ENCODE peak calls at places on chromosomes 7 and 10, in ten cellular contexts. One of them, this sample, is unnamed.

GRCh38 chr7:69062020-69062760 is 536.1 kb upstream of the AUTS2 start:
- DNase-seq in GM23338: no peak
- DNase-seq in spleen: no peak
- DNase-seq in SK-N-SH: no peak
- DNase-seq in endothelial cell of umbilical vein: peak; percentile 37
- DNase-seq in sigmoid colon: no peak
- DNase-seq in GM12878: no peak
- DNase-seq in HCT116: no peak
- DNase-seq in K562: no peak
- DNase-seq in Panc1: no peak
- DNase-seq in this sample: no peak

GRCh38 chr7:103936558-103936957 is 52.9 kb downstream of the RELN start:
- DNase-seq in Panc1: no peak
- DNase-seq in SK-N-SH: no peak
- DNase-seq in spleen: no peak
- DNase-seq in K562: no peak
- DNase-seq in GM23338: no peak
- DNase-seq in GM12878: no peak
- DNase-seq in endothelial cell of umbilical vein: no peak
- DNase-seq in sigmoid colon: no peak
- DNase-seq in HCT116: no peak
- DNase-seq in this sample: no peak

GRCh38 chr10:32413513-32413912 is 32.4 kb upstream of the CCDC7 start:
- DNase-seq in sigmoid colon: no peak
- DNase-seq in K562: no peak
- DNase-seq in HCT116: peak; percentile 76
- DNase-seq in SK-N-SH: no peak
- DNase-seq in endothelial cell of umbilical vein: peak; percentile 49
- DNase-seq in GM23338: no peak
- DNase-seq in GM12878: no peak
- DNase-seq in Panc1: no peak
- DNase-seq in spleen: no peak
- DNase-seq in this sample: no peak

GRCh38 chr7:155975490-155975889 is 163.2 kb upstream of the SHH start:
- DNase-seq in GM12878: no peak
- DNase-seq in GM23338: no peak
- DNase-seq in spleen: peak; percentile 51
- DNase-seq in sigmoid colon: peak; percentile 38
- DNase-seq in Panc1: no peak
- DNase-seq in HCT116: no peak
- DNase-seq in endothelial cell of umbilical vein: no peak
- DNase-seq in K562: no peak
- DNase-seq in SK-N-SH: no peak
- DNase-seq in this sample: no peak

GRCh38 chr7:145868935-145869334 is 247.7 kb upstream of the CNTNAP2 start:
- DNase-seq in Panc1: no peak
- DNase-seq in spleen: no peak
- DNase-seq in GM12878: no peak
- DNase-seq in K562: no peak
- DNase-seq in HCT116: no peak
- DNase-seq in sigmoid colon: no peak
- DNase-seq in endothelial cell of umbilical vein: no peak
- DNase-seq in SK-N-SH: no peak
- DNase-seq in GM23338: no peak
- DNase-seq in this sample: no peak

GRCh38 chr10:86681047-86681446 is 12.7 kb downstream of the LDB3 start:
- DNase-seq in HCT116: no peak
- DNase-seq in GM23338: no peak
- DNase-seq in Panc1: no peak
- DNase-seq in spleen: no peak
- DNase-seq in K562: no peak
- DNase-seq in endothelial cell of umbilical vein: no peak
- DNase-seq in GM12878: no peak
- DNase-seq in sigmoid colon: peak; percentile 80
- DNase-seq in SK-N-SH: peak; percentile 78
- DNase-seq in this sample: no peak

GRCh38 chr7:95590387-95591248 is 5.7 kb downstream of the PDK4 start:
- DNase-seq in spleen: no peak
- DNase-seq in Panc1: no peak
- DNase-seq in GM12878: no peak
- DNase-seq in GM23338: no peak
- DNase-seq in endothelial cell of umbilical vein: no peak
- DNase-seq in SK-N-SH: no peak
- DNase-seq in HCT116: no peak
- DNase-seq in K562: no peak
- DNase-seq in sigmoid colon: no peak
- DNase-seq in this sample: no peak

GRCh38 chr10:126511917-126512487 is 123.7 kb upstream of the ADAM12 start:
- DNase-seq in Panc1: no peak
- DNase-seq in endothelial cell of umbilical vein: no peak
- DNase-seq in GM12878: no peak
- DNase-seq in sigmoid colon: no peak
- DNase-seq in HCT116: no peak
- DNase-seq in K562: no peak
- DNase-seq in spleen: no peak
- DNase-seq in GM23338: peak; percentile 8
- DNase-seq in SK-N-SH: no peak
- DNase-seq in this sample: no peak

GRCh38 chr7:101128040-101128834 is 1.3 kb downstream of the SERPINE1 start:
- DNase-seq in sigmoid colon: no peak
- DNase-seq in HCT116: no peak
- DNase-seq in K562: no peak
- DNase-seq in Panc1: no peak
- DNase-seq in GM12878: no peak
- DNase-seq in GM23338: no peak
- DNase-seq in spleen: no peak
- DNase-seq in SK-N-SH: no peak
- DNase-seq in endothelial cell of umbilical vein: peak; percentile 36
- DNase-seq in this sample: no peak

GRCh38 chr10:56116684-56117083 is 244.4 kb downstream of the ZWINT start:
- DNase-seq in SK-N-SH: peak; percentile 2
- DNase-seq in GM23338: peak; percentile 64
- DNase-seq in sigmoid colon: no peak
- DNase-seq in spleen: no peak
- DNase-seq in GM12878: no peak
- DNase-seq in endothelial cell of umbilical vein: no peak
- DNase-seq in K562: no peak
- DNase-seq in Panc1: no peak
- DNase-seq in HCT116: no peak
- DNase-seq in this sample: no peak

GRCh38 chr7:65387893-65388292 is 14.2 kb downstream of the ZNF92 start:
- DNase-seq in endothelial cell of umbilical vein: no peak
- DNase-seq in K562: no peak
- DNase-seq in sigmoid colon: no peak
- DNase-seq in HCT116: no peak
- DNase-seq in Panc1: no peak
- DNase-seq in GM23338: no peak
- DNase-seq in spleen: no peak
- DNase-seq in SK-N-SH: no peak
- DNase-seq in GM12878: peak; percentile 20
- DNase-seq in this sample: no peak

DNA sequence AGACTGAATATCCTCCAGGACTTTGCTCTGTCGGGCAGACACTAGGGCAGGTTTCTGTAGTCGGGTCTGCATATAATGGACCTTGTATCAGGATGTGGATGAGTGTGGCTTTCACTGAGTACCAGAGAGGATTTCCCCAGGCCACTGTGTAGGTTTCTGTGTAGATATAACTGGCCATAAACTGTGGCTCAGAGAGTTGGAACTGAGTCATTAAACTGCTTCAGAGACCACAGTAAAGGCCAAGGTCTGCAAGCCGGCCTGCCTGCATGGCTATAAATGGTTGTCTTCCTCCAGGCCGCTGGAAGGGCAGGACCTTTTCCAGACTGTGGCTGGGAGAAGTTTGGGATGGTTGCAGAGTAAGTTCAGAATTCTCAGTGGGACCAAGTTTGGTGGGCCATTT is 16.9 kb downstream of the ZNF92 start:
- DNase-seq in Panc1: no peak
- DNase-seq in SK-N-SH: no peak
- DNase-seq in GM23338: no peak
- DNase-seq in spleen: no peak
- DNase-seq in sigmoid colon: no peak
- DNase-seq in HCT116: no peak
- DNase-seq in GM12878: peak; percentile 65
- DNase-seq in K562: no peak
- DNase-seq in endothelial cell of umbilical vein: no peak
- DNase-seq in this sample: no peak
- H3K36me3 ChIP-seq in Panc1: no peaks in the 10 kb centered on the region
- H3K36me3 ChIP-seq in SK-N-SH: peaks cover 18% of the 10 kb centered on the region
- H3K36me3 ChIP-seq in GM23338: peaks cover 20% of the 10 kb centered on the region
- H3K36me3 ChIP-seq in spleen: peaks cover 34% of the 10 kb centered on the region
- H3K36me3 ChIP-seq in sigmoid colon: peaks cover 11% of the 10 kb centered on the region
- H3K36me3 ChIP-seq in HCT116: peaks cover 6% of the 10 kb centered on the region
- H3K36me3 ChIP-seq in GM12878: peaks cover 12% of the 10 kb centered on the region
- H3K36me3 ChIP-seq in K562: peaks cover 51% of the 10 kb centered on the region
- H3K36me3 ChIP-seq in endothelial cell of umbilical vein: peaks cover 6% of the 10 kb centered on the region
- H3K36me3 ChIP-seq in this sample: peaks cover 76% of the 10 kb centered on the region

GRCh38 chr10:13839030-13839429 is 252.3 kb downstream of the PRPF18 start:
- DNase-seq in HCT116: no peak
- DNase-seq in GM12878: no peak
- DNase-seq in sigmoid colon: no peak
- DNase-seq in spleen: no peak
- DNase-seq in Panc1: no peak
- DNase-seq in endothelial cell of umbilical vein: no peak
- DNase-seq in SK-N-SH: no peak
- DNase-seq in GM23338: no peak
- DNase-seq in K562: no peak
- DNase-seq in this sample: no peak
- H3K27ac ChIP-seq in HCT116: no peak overlapping the region
- H3K27ac ChIP-seq in GM12878: no peak overlapping the region
- H3K27ac ChIP-seq in sigmoid colon: no peak overlapping the region
- H3K27ac ChIP-seq in spleen: peak overlapping the region; percentile 24
- H3K27ac ChIP-seq in Panc1: no peak overlapping the region
- H3K27ac ChIP-seq in endothelial cell of umbilical vein: peak overlapping the region; percentile 45
- H3K27ac ChIP-seq in SK-N-SH: no peak overlapping the region
- H3K27ac ChIP-seq in GM23338: no peak overlapping the region
- H3K27ac ChIP-seq in K562: no peak overlapping the region
- H3K27ac ChIP-seq in this sample: no peak overlapping the region

DNA sequence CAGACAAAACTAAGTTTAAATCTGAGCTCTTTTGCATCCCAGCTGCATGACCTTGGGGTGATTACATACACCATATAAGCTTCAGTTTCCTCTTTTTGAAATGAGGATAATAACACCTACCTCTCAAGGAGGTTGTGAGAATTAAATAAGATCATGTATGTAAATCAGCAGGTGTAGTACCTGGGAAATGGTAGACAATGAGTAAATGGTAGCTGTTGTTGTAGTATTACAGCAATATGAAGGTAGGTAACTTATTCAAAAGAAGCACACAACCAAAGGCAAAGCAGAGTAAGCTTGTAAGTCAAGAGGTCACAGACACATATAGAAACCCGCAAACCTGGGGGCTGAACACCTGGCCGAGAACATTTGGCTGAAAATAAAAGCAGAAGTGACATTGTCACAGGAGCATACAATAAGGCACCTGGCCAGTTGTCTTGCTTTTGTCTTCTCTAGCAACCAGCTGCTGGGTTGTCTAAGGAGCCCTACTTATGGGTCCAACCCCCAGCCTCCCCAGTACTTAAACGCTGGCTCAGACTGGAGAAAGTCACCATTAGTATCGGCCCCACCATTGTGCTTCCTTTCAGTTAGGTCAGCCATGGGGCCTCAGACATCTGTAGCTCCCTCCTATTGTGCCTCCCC is 203.6 kb upstream of the MKLN1 start:
- DNase-seq in K562: no peak
- DNase-seq in Panc1: no peak
- DNase-seq in spleen: no peak
- DNase-seq in HCT116: no peak
- DNase-seq in SK-N-SH: no peak
- DNase-seq in GM12878: peak; percentile 92
- DNase-seq in GM23338: no peak
- DNase-seq in sigmoid colon: no peak
- DNase-seq in endothelial cell of umbilical vein: no peak
- DNase-seq in this sample: no peak
- TF ChIP-seq POLR2AphosphoS5 in K562: no peak
- TF ChIP-seq POLR2AphosphoS5 in Panc1: no peak
- TF ChIP-seq POLR2AphosphoS5 in spleen: no peak
- TF ChIP-seq POLR2AphosphoS5 in HCT116: no peak
- TF ChIP-seq POLR2AphosphoS5 in SK-N-SH: no peak
- TF ChIP-seq POLR2AphosphoS5 in GM12878: peak; percentile 77
- TF ChIP-seq POLR2AphosphoS5 in GM23338: no peak
- TF ChIP-seq POLR2AphosphoS5 in sigmoid colon: no peak
- TF ChIP-seq POLR2AphosphoS5 in endothelial cell of umbilical vein: no peak
- TF ChIP-seq POLR2AphosphoS5 in this sample: no peak

GRCh38 chr10:101619983-101620382 is 31.9 kb downstream of the DPCD start:
- DNase-seq in sigmoid colon: peak; percentile 29
- DNase-seq in Panc1: no peak
- DNase-seq in endothelial cell of umbilical vein: no peak
- DNase-seq in GM23338: no peak
- DNase-seq in spleen: peak; percentile 27
- DNase-seq in SK-N-SH: no peak
- DNase-seq in GM12878: no peak
- DNase-seq in K562: no peak
- DNase-seq in HCT116: no peak
- DNase-seq in this sample: no peak
- H3K36me3 ChIP-seq in sigmoid colon: peaks cover 17% of the 10 kb centered on the region
- H3K36me3 ChIP-seq in Panc1: no peaks in the 10 kb centered on the region
- H3K36me3 ChIP-seq in endothelial cell of umbilical vein: peaks cover 2% of the 10 kb centered on the region
- H3K36me3 ChIP-seq in GM23338: peaks cover 3% of the 10 kb centered on the region
- H3K36me3 ChIP-seq in spleen: peaks cover 58% of the 10 kb centered on the region
- H3K36me3 ChIP-seq in SK-N-SH: peaks cover 16% of the 10 kb centered on the region
- H3K36me3 ChIP-seq in GM12878: peaks cover 9% of the 10 kb centered on the region
- H3K36me3 ChIP-seq in K562: no peaks in the 10 kb centered on the region
- H3K36me3 ChIP-seq in HCT116: no peaks in the 10 kb centered on the region
- H3K36me3 ChIP-seq in this sample: no peaks in the 10 kb centered on the region

GRCh38 chr10:16835223-16835622 is 18.0 kb upstream of the RSU1 start:
- DNase-seq in sigmoid colon: no peak
- DNase-seq in GM12878: no peak
- DNase-seq in GM23338: no peak
- DNase-seq in endothelial cell of umbilical vein: no peak
- DNase-seq in HCT116: no peak
- DNase-seq in K562: no peak
- DNase-seq in SK-N-SH: no peak
- DNase-seq in spleen: no peak
- DNase-seq in Panc1: no peak
- DNase-seq in this sample: no peak
- H3K27ac ChIP-seq in sigmoid colon: no peak overlapping the region
- H3K27ac ChIP-seq in GM12878: no peak overlapping the region
- H3K27ac ChIP-seq in GM23338: no peak overlapping the region
- H3K27ac ChIP-seq in endothelial cell of umbilical vein: no peak overlapping the region
- H3K27ac ChIP-seq in HCT116: no peak overlapping the region
- H3K27ac ChIP-seq in K562: no peak overlapping the region
- H3K27ac ChIP-seq in SK-N-SH: no peak overlapping the region
- H3K27ac ChIP-seq in spleen: no peak overlapping the region
- H3K27ac ChIP-seq in Panc1: no peak overlapping the region
- H3K27ac ChIP-seq in this sample: no peak overlapping the region

This sample was measured in SK-N-MC.